ENCODE peak calls at places on chromosomes 5 and 9, in nine cellular contexts. X is psoas muscle, V is stomach, D is prostate gland, F is left lung, Z is dorsolateral prefrontal cortex, B is foreskin fibroblast, O is tibial nerve, Y is spleen. K is an unnamed sample.

GRCh38 chr9:129487658-129488483 is 133.0 kb downstream of the C9orf50 start:
- DNase-seq in X (peak), V (peak), D (no peak), F (peak), Z (no peak), B (peak), O (peak), Y (peak), K (peak)

GRCh38 chr9:136650648-136651047 is 12.1 kb upstream of the EGFL7 start:
- DNase-seq in X (no peak), V (no peak), D (no peak), F (no peak), Z (no peak), B (no peak), O (no peak), Y (no peak), K (no peak)

GRCh38 chr9:81037889-81038288 is 651.5 kb downstream of the TLE1 start:
- DNase-seq in X (no peak), V (no peak), D (no peak), F (no peak), Z (no peak), B (no peak), O (no peak), Y (no peak), K (no peak)

GRCh38 chr9:78150312-78150982 is 85.4 kb upstream of the CEP78 start:
- DNase-seq in X (no peak), V (no peak), D (no peak), F (no peak), Z (no peak), B (no peak), O (no peak), Y (peak), K (no peak)

GRCh38 chr5:129163979-129164378 is 69.4 kb downstream of the ISOC1 start:
- DNase-seq in X (no peak), V (no peak), D (no peak), F (no peak), Z (no peak), B (no peak), O (no peak), Y (peak), K (no peak)

GRCh38 chr9:2013688-2014087 is 1.5 kb upstream of the SMARCA2 start:
- DNase-seq in X (no peak), V (no peak), D (no peak), F (no peak), Z (no peak), B (peak), O (no peak), Y (no peak), K (peak)

GRCh38 chr5:128199104-128199503 is 115.5 kb downstream of the SLC12A2 start:
- DNase-seq in X (no peak), V (no peak), D (peak), F (no peak), Z (no peak), B (peak), O (no peak), Y (no peak), K (peak)

GRCh38 chr9:27088981-27089380 is 20.0 kb upstream of the TEK start:
- DNase-seq in X (no peak), V (no peak), D (no peak), F (no peak), Z (no peak), B (peak), O (no peak), Y (no peak), K (peak)

GRCh38 chr5:172902497-172903472 is 56.4 kb upstream of the RPL26L1 start:
- DNase-seq in X (peak), V (peak), D (peak), F (peak), Z (no peak), B (peak), O (peak), Y (no peak), K (peak)

GRCh38 chr9:126844085-126844484 is 16.4 kb upstream of the ZBTB34 start:
- DNase-seq in X (no peak), V (no peak), D (no peak), F (no peak), Z (no peak), B (peak), O (no peak), Y (no peak), K (peak)

GRCh38 chr9:28207657-28208056 is 634.4 kb upstream of the C9orf72 start:
- DNase-seq in X (no peak), V (no peak), D (no peak), F (no peak), Z (no peak), B (no peak), O (no peak), Y (no peak), K (no peak)

GRCh38 chr5:133251296-133252132 is 199.7 kb downstream of the HSPA4 start:
- DNase-seq in X (no peak), V (peak), D (no peak), F (no peak), Z (no peak), B (no peak), O (no peak), Y (peak), K (no peak)

GRCh38 chr5:20077186-20077585 is 89.2 kb upstream of the CDH18 start:
- DNase-seq in X (no peak), V (no peak), D (no peak), F (no peak), Z (no peak), B (no peak), O (no peak), Y (no peak), K (no peak)

GRCh38 chr9:99860266-99860665 is 38.6 kb downstream of the NR4A3 start:
- DNase-seq in X (no peak), V (no peak), D (no peak), F (no peak), Z (no peak), B (no peak), O (no peak), Y (no peak), K (no peak)

GRCh38 chr9:34059954-34060353 is 11.3 kb upstream of the UBAP2 start:
- DNase-seq in X (no peak), V (no peak), D (no peak), F (no peak), Z (no peak), B (no peak), O (no peak), Y (no peak), K (no peak)

GRCh38 chr5:72070519-72070918 is 36.8 kb upstream of the MAP1B start:
- DNase-seq in X (no peak), V (no peak), D (no peak), F (no peak), Z (no peak), B (no peak), O (no peak), Y (no peak), K (no peak)

GRCh38 chr5:109454726-109455505 is 45.1 kb upstream of the PJA2 start:
- DNase-seq in X (no peak), V (no peak), D (no peak), F (no peak), Z (no peak), B (peak), O (no peak), Y (no peak), K (peak)

GRCh38 chr5:16411741-16412455 is 53.7 kb downstream of the ZNF622 start:
- DNase-seq in X (no peak), V (no peak), D (no peak), F (no peak), Z (no peak), B (peak), O (no peak), Y (no peak), K (no peak)

GRCh38 chr9:31140316-31140715 is 1244.1 kb upstream of the ACO1 start:
- DNase-seq in X (no peak), V (no peak), D (no peak), F (no peak), Z (no peak), B (no peak), O (no peak), Y (no peak), K (peak)

GRCh38 chr5:38257236-38258036 is 923 bp upstream of the EGFLAM start:
- DNase-seq in X (peak), V (no peak), D (no peak), F (no peak), Z (no peak), B (no peak), O (no peak), Y (no peak), K (no peak)

GRCh38 chr5:57302643-57303042 is 128.8 kb downstream of the GPBP1 start:
- DNase-seq in X (no peak), V (no peak), D (no peak), F (no peak), Z (no peak), B (no peak), O (no peak), Y (no peak), K (peak)

GRCh38 chr9:17330097-17330496 is 195.3 kb downstream of the CNTLN start:
- DNase-seq in X (no peak), V (no peak), D (no peak), F (no peak), Z (no peak), B (peak), O (no peak), Y (no peak), K (no peak)

GRCh38 chr5:72854419-72854818 is 38.0 kb downstream of the TNPO1 start:
- DNase-seq in X (no peak), V (no peak), D (no peak), F (no peak), Z (no peak), B (no peak), O (no peak), Y (no peak), K (no peak)

GRCh38 chr9:79257215-79257614 is 314.6 kb upstream of the TLE4 start:
- DNase-seq in X (no peak), V (no peak), D (no peak), F (no peak), Z (no peak), B (peak), O (no peak), Y (no peak), K (no peak)

GRCh38 chr5:132176543-132176945 is 51.1 kb downstream of the P4HA2 start:
- DNase-seq in X (no peak), V (no peak), D (no peak), F (no peak), Z (no peak), B (no peak), O (no peak), Y (no peak), K (no peak)

GRCh38 chr5:148897842-148898241 is 71.4 kb downstream of the ADRB2 start:
- DNase-seq in X (no peak), V (no peak), D (no peak), F (no peak), Z (no peak), B (no peak), O (no peak), Y (no peak), K (no peak)

GRCh38 chr5:53739111-53739510 is 178.7 kb downstream of the NDUFS4 start:
- DNase-seq in X (no peak), V (no peak), D (no peak), F (no peak), Z (no peak), B (no peak), O (no peak), Y (no peak), K (no peak)

GRCh38 chr9:119369670-119370366 is 583 bp upstream of the BRINP1 start:
- DNase-seq in X (no peak), V (no peak), D (no peak), F (no peak), Z (no peak), B (no peak), O (no peak), Y (no peak), K (no peak)

GRCh38 chr5:108730617-108731340 is 16.9 kb upstream of the FER start:
- DNase-seq in X (no peak), V (no peak), D (no peak), F (no peak), Z (no peak), B (peak), O (no peak), Y (no peak), K (no peak)

GRCh38 chr5:93010037-93010436 is 571.0 kb downstream of the NR2F1-AS1 start:
- DNase-seq in X (no peak), V (no peak), D (no peak), F (no peak), Z (no peak), B (no peak), O (no peak), Y (no peak), K (no peak)

GRCh38 chr5:111551120-111551519 is 38.8 kb upstream of the STARD4 start:
- DNase-seq in X (no peak), V (no peak), D (no peak), F (no peak), Z (no peak), B (no peak), O (no peak), Y (no peak), K (no peak)

GRCh38 chr5:154757647-154758406 is 2.6 kb downstream of the LARP1 start:
- DNase-seq in X (no peak), V (no peak), D (no peak), F (no peak), Z (no peak), B (peak), O (no peak), Y (no peak), K (no peak)

GRCh38 chr5:154756871-154757646 is 1.9 kb downstream of the LARP1 start:
- DNase-seq in X (peak), V (peak), D (peak), F (peak), Z (peak), B (peak), O (no peak), Y (peak), K (peak)

GRCh38 chr5:154758501-154758900 is 3.3 kb downstream of the LARP1 start:
- DNase-seq in X (no peak), V (no peak), D (no peak), F (no peak), Z (no peak), B (peak), O (no peak), Y (no peak), K (no peak)

GRCh38 chr5:154761062-154761740 is 6.0 kb downstream of the LARP1 start:
- DNase-seq in X (no peak), V (no peak), D (no peak), F (no peak), Z (no peak), B (no peak), O (no peak), Y (no peak), K (no peak)

DNA sequence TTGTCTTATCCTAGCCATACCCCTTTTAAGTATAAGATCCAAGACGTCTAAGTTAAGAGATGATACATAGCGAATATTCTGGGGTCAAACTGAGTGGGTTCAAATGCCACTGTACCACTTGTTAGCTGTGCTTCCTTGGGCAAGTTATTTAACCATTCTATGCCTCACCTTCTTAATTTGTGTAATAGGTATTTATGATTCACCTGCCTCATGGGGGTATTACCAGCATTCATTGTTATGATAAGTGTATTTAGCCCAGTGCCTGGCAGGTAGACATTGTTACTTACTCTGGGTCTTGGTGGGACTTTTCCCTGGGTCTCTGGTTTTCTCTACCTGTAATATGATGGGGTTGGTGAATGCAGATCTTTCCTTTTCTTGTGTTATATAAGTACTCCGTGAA is 3.8 kb downstream of the LARP1 start:
- DNase-seq in X (no peak), V (no peak), D (no peak), F (no peak), Z (no peak), B (no peak), O (no peak), Y (no peak), K (no peak)
- H3K4me3 ChIP-seq in X (peak), V (peak), D (no peak), F (no peak), Z (no peak), B (peak), O (no peak), Y (no peak), K (peak)

GRCh38 chr9:9352877-9353481 is 1259.8 kb downstream of the PTPRD start:
- DNase-seq in X (no peak), V (no peak), D (no peak), F (no peak), Z (no peak), B (peak), O (peak), Y (no peak), K (peak)
- TF ChIP-seq CTCF in X (peak), V (peak), D (no peak), F (peak), Z (peak), B (peak), O (peak), Y (peak), K (peak)

GRCh38 chr9:23798325-23798724 is 27.7 kb downstream of the ELAVL2 start:
- DNase-seq in X (no peak), V (no peak), D (no peak), F (no peak), Z (no peak), B (no peak), O (no peak), Y (no peak), K (no peak)
- H3K4me3 ChIP-seq in X (no peak), V (no peak), D (no peak), F (no peak), Z (no peak), B (no peak), O (no peak), Y (no peak), K (no peak)

DNA sequence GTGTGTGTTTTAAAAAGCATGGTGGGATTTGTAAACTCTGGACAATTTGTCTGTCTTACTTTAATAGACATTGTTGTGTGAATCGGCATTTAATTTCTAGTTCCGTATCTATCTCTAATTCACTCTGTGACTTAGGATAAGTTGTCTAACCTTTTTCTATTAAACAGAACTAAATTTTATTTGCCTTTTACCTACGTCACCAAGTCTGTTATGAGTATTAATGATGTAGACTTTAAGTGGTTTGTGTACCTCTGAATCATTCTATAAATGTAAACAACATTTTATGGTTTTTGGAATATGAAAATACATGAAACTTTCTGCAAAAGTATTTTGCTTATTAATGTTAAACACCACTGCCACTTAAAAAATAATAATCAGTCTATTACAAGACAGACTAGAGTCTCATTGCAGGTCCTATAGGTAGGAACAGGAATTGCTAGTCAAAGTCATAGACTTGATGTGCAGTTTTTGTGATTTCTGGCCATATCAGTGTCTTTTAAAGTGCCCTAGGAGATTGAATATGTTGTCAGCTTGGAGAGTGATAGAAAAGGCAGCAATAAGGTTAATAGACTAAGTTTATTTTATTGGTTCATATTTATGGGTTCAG is 5.6 kb downstream of the RBM27 start:
- DNase-seq in X (no peak), V (no peak), D (no peak), F (no peak), Z (no peak), B (no peak), O (no peak), Y (no peak), K (no peak)
- TF ChIP-seq CTCF in X (peak), V (no peak), D (no peak), F (peak), Z (no peak), B (peak), O (no peak), Y (no peak), K (peak)

DNA sequence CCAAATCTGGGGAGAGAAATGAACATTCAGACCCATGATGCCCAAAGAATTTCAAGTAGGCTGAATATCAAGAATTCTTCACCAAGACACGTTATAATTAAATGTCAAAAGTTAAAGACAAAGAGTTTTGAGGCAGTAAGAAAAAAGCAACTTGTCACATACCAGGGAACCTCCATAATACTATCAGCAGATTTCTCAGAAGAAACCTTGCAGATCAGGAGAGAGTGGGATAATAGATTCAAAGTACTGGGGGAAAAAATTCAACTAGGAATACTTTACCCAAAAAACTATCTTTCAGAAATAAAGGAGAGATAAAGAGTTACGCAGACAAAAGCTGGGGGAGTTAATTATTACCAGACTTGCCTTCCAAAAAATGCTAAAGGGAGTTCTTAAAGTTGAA is 516.0 kb downstream of the CETN3 start:
- DNase-seq in X (no peak), V (no peak), D (no peak), F (no peak), Z (no peak), B (no peak), O (no peak), Y (no peak), K (no peak)
- H3K4me3 ChIP-seq in X (no peak), V (no peak), D (no peak), F (no peak), Z (no peak), B (no peak), O (no peak), Y (no peak), K (no peak)

DNA sequence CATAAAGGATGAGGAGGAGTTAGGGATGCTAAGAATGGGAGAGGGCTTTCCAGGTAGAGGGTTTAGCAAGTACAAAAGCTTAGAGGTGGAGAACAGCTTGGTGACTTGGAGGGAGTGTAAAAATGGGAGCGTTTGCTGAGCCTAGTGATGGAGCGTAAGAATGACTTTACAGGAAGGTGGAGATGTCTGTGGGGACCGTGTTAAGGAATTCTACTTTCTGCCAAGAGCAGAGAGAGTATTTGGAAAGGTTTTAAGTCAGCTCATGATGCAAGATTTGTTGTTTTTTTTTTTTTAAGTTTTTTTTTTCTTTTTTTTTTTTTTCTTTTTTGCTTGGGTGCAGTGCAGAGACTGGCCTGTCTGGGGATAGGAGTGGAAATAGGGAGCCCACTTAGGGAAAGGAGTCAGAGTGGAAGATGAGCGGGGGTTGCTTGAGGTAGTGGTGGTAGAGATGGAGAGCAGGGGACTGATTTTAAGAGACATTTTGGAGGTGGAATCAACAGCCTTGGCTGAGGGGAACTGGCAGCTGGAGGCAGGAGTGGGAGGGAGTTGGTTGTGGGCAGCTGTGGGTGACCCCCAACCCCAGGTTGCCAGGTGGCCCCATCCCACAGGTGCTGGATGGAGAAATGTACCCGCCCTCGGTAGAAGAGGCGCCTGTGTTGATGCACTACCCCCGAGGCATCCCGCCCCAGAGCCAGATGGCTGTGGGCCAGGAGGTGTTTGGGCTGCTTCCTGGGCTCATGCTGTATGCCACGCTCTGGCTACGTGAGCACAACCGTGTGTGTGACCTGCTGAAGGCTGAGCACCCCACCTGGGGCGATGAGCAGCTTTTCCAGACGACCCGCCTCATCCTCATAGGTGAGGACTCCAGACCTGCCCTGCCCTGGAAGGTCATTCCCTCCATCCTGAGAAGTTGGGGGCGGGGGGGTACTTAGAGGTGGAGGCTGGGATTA is 12.4 kb downstream of the PTGS1 start:
- DNase-seq in X (no peak), V (no peak), D (no peak), F (no peak), Z (no peak), B (peak), O (no peak), Y (no peak), K (peak)
- TF ChIP-seq CTCF in X (no peak), V (no peak), D (no peak), F (no peak), Z (no peak), B (no peak), O (no peak), Y (no peak), K (no peak)

DNA sequence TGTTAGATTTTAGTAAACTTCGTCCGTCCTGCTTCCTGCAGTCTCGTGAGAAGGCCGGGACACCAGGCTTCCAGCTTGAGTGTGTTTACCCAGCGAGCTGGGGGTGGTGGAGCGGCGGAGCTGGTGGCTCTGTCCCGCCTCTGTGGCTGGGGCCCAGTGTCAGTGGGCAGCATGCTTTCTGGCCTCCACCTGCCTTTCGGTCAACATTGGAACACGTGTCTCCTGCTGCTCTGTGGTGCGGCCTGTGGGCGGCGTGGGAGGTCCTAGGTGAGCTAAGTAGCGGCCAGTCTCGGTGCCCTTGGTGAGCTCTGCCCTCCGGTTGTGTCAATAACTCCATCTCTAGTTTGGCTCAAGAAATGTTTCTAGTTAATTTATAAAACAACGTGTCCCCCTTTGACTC is 125.9 kb downstream of the GADD45G start:
- DNase-seq in X (no peak), V (peak), D (no peak), F (peak), Z (no peak), B (no peak), O (no peak), Y (no peak), K (no peak)
- H3K4me3 ChIP-seq in X (no peak), V (no peak), D (no peak), F (no peak), Z (no peak), B (no peak), O (no peak), Y (no peak), K (no peak)